ENCODE peak calls at places on chromosomes 7 and 10, in nine cellular contexts. One of them, this sample, is unnamed.

GRCh38 chr7:94335586-94335985 is 59.1 kb upstream of the COL1A2 start:
- DNase-seq in progenitor cell of endocrine pancreas: no peak
- DNase-seq in AG09309: no peak
- DNase-seq in neural crest cell: no peak
- DNase-seq in hepatocyte: no peak
- DNase-seq in neural progenitor cell: no peak
- DNase-seq in IMR-90: peak
- DNase-seq in epithelial cell of esophagus: peak
- DNase-seq in DND-41: no peak
- DNase-seq in this sample: no peak

GRCh38 chr10:128610113-128610512 is 483.9 kb upstream of the MKI67 start:
- DNase-seq in AG09309: no peak
- DNase-seq in progenitor cell of endocrine pancreas: no peak
- DNase-seq in epithelial cell of esophagus: no peak
- DNase-seq in IMR-90: no peak
- DNase-seq in neural progenitor cell: no peak
- DNase-seq in neural crest cell: no peak
- DNase-seq in hepatocyte: no peak
- DNase-seq in DND-41: no peak
- DNase-seq in this sample: no peak

GRCh38 chr10:71033396-71033980 is 145.1 kb upstream of the PCBD1 start:
- DNase-seq in AG09309: no peak
- DNase-seq in IMR-90: no peak
- DNase-seq in neural progenitor cell: no peak
- DNase-seq in epithelial cell of esophagus: no peak
- DNase-seq in DND-41: no peak
- DNase-seq in progenitor cell of endocrine pancreas: no peak
- DNase-seq in hepatocyte: no peak
- DNase-seq in neural crest cell: no peak
- DNase-seq in this sample: no peak

GRCh38 chr10:72084094-72084459 is 4.3 kb downstream of the SPOCK2 start:
- DNase-seq in neural progenitor cell: no peak
- DNase-seq in DND-41: no peak
- DNase-seq in epithelial cell of esophagus: no peak
- DNase-seq in IMR-90: no peak
- DNase-seq in hepatocyte: no peak
- DNase-seq in neural crest cell: no peak
- DNase-seq in AG09309: no peak
- DNase-seq in progenitor cell of endocrine pancreas: no peak
- DNase-seq in this sample: no peak

GRCh38 chr7:71255537-71256178 is 123.7 kb downstream of the GALNT17 start:
- DNase-seq in progenitor cell of endocrine pancreas: no peak
- DNase-seq in neural crest cell: no peak
- DNase-seq in AG09309: no peak
- DNase-seq in DND-41: no peak
- DNase-seq in IMR-90: no peak
- DNase-seq in epithelial cell of esophagus: no peak
- DNase-seq in hepatocyte: no peak
- DNase-seq in neural progenitor cell: no peak
- DNase-seq in this sample: no peak

GRCh38 chr10:75211007-75211735 is 575 bp downstream of the VDAC2 start:
- DNase-seq in AG09309: no peak
- DNase-seq in neural crest cell: no peak
- DNase-seq in hepatocyte: peak
- DNase-seq in IMR-90: peak
- DNase-seq in progenitor cell of endocrine pancreas: no peak
- DNase-seq in neural progenitor cell: no peak
- DNase-seq in DND-41: peak
- DNase-seq in epithelial cell of esophagus: peak
- DNase-seq in this sample: no peak

GRCh38 chr7:129188372-129188891 is at the start of gene SMO:
- DNase-seq in neural crest cell: peak
- DNase-seq in DND-41: peak
- DNase-seq in hepatocyte: peak
- DNase-seq in AG09309: no peak
- DNase-seq in IMR-90: peak
- DNase-seq in progenitor cell of endocrine pancreas: peak
- DNase-seq in epithelial cell of esophagus: peak
- DNase-seq in neural progenitor cell: peak
- DNase-seq in this sample: peak

GRCh38 chr7:23713285-23714235 is 3.5 kb downstream of the STK31 start:
- DNase-seq in IMR-90: peak
- DNase-seq in AG09309: peak
- DNase-seq in neural crest cell: no peak
- DNase-seq in neural progenitor cell: no peak
- DNase-seq in DND-41: no peak
- DNase-seq in hepatocyte: no peak
- DNase-seq in epithelial cell of esophagus: peak
- DNase-seq in progenitor cell of endocrine pancreas: no peak
- DNase-seq in this sample: no peak

GRCh38 chr7:55505259-55505658 is 67.0 kb downstream of the VOPP1 start:
- DNase-seq in neural progenitor cell: no peak
- DNase-seq in progenitor cell of endocrine pancreas: no peak
- DNase-seq in hepatocyte: no peak
- DNase-seq in IMR-90: no peak
- DNase-seq in AG09309: no peak
- DNase-seq in DND-41: no peak
- DNase-seq in neural crest cell: no peak
- DNase-seq in epithelial cell of esophagus: no peak
- DNase-seq in this sample: no peak

GRCh38 chr10:46553238-46554049 is 3.0 kb downstream of the GPRIN2 start:
- DNase-seq in epithelial cell of esophagus: no peak
- DNase-seq in neural crest cell: peak
- DNase-seq in AG09309: no peak
- DNase-seq in IMR-90: no peak
- DNase-seq in neural progenitor cell: no peak
- DNase-seq in progenitor cell of endocrine pancreas: peak
- DNase-seq in hepatocyte: no peak
- DNase-seq in DND-41: peak
- DNase-seq in this sample: peak

GRCh38 chr10:105993609-105994008 is 1170.9 kb downstream of the SORCS1 start:
- DNase-seq in DND-41: no peak
- DNase-seq in neural crest cell: no peak
- DNase-seq in IMR-90: no peak
- DNase-seq in epithelial cell of esophagus: peak
- DNase-seq in AG09309: no peak
- DNase-seq in hepatocyte: no peak
- DNase-seq in progenitor cell of endocrine pancreas: no peak
- DNase-seq in neural progenitor cell: no peak
- DNase-seq in this sample: no peak

GRCh38 chr7:449249-450019 is 70.2 kb downstream of the PDGFA start:
- DNase-seq in hepatocyte: no peak
- DNase-seq in epithelial cell of esophagus: no peak
- DNase-seq in IMR-90: no peak
- DNase-seq in DND-41: no peak
- DNase-seq in neural progenitor cell: no peak
- DNase-seq in neural crest cell: no peak
- DNase-seq in progenitor cell of endocrine pancreas: no peak
- DNase-seq in AG09309: no peak
- DNase-seq in this sample: no peak

GRCh38 chr10:46294641-46295230 is 7.9 kb downstream of the ANTXRL start:
- DNase-seq in DND-41: no peak
- DNase-seq in epithelial cell of esophagus: no peak
- DNase-seq in neural progenitor cell: no peak
- DNase-seq in hepatocyte: no peak
- DNase-seq in IMR-90: no peak
- DNase-seq in AG09309: no peak
- DNase-seq in progenitor cell of endocrine pancreas: no peak
- DNase-seq in neural crest cell: no peak
- DNase-seq in this sample: no peak

GRCh38 chr10:52450743-52451142 is 136.7 kb downstream of the DKK1 start:
- DNase-seq in progenitor cell of endocrine pancreas: no peak
- DNase-seq in IMR-90: no peak
- DNase-seq in neural progenitor cell: no peak
- DNase-seq in neural crest cell: no peak
- DNase-seq in AG09309: no peak
- DNase-seq in hepatocyte: no peak
- DNase-seq in epithelial cell of esophagus: no peak
- DNase-seq in DND-41: no peak
- DNase-seq in this sample: no peak

GRCh38 chr10:130108934-130109604 is 1.6 kb downstream of the C10orf143 start:
- DNase-seq in hepatocyte: no peak
- DNase-seq in neural crest cell: no peak
- DNase-seq in progenitor cell of endocrine pancreas: no peak
- DNase-seq in neural progenitor cell: no peak
- DNase-seq in AG09309: no peak
- DNase-seq in DND-41: no peak
- DNase-seq in epithelial cell of esophagus: no peak
- DNase-seq in IMR-90: no peak
- DNase-seq in this sample: no peak

GRCh38 chr10:116444527-116445142 is 17.0 kb downstream of the PNLIPRP3 start:
- DNase-seq in neural crest cell: peak
- DNase-seq in epithelial cell of esophagus: peak
- DNase-seq in IMR-90: peak
- DNase-seq in DND-41: peak
- DNase-seq in hepatocyte: peak
- DNase-seq in progenitor cell of endocrine pancreas: no peak
- DNase-seq in neural progenitor cell: peak
- DNase-seq in AG09309: no peak
- DNase-seq in this sample: peak

GRCh38 chr10:35433851-35434426 is 97.6 kb downstream of the CCNY start:
- DNase-seq in AG09309: peak
- DNase-seq in hepatocyte: peak
- DNase-seq in progenitor cell of endocrine pancreas: no peak
- DNase-seq in IMR-90: peak
- DNase-seq in neural progenitor cell: no peak
- DNase-seq in neural crest cell: no peak
- DNase-seq in DND-41: no peak
- DNase-seq in epithelial cell of esophagus: peak
- DNase-seq in this sample: no peak

DNA sequence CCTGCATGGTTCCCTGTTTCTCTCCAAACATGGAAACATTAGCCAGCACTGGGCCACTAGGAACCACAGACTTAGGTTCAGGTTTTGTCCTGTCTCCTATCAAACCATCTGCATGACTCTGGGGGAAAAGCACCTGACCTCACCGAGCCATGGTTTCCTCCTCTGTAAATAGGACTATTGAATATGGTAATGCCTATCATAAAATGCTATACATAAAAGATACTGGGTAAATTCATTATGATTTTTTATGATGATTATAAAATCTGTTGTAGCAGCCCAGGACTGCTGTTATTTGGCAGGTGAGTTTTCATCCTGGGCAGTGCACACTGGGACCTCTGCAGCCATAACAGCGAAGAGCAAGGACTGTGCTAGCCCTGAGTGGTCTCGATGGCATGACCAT is 131.8 kb downstream of the SH3PXD2A start:
- DNase-seq in neural progenitor cell: no peak
- DNase-seq in IMR-90: no peak
- DNase-seq in epithelial cell of esophagus: no peak
- DNase-seq in AG09309: no peak
- DNase-seq in hepatocyte: no peak
- DNase-seq in neural crest cell: no peak
- DNase-seq in progenitor cell of endocrine pancreas: no peak
- DNase-seq in DND-41: no peak
- DNase-seq in this sample: no peak
- TF ChIP-seq CTCF in neural progenitor cell: no peak
- TF ChIP-seq CTCF in IMR-90: no peak
- TF ChIP-seq CTCF in epithelial cell of esophagus: no peak
- TF ChIP-seq CTCF in AG09309: no peak
- TF ChIP-seq CTCF in hepatocyte: no peak
- TF ChIP-seq CTCF in neural crest cell: no peak
- TF ChIP-seq CTCF in progenitor cell of endocrine pancreas: no peak
- TF ChIP-seq CTCF in DND-41: no peak
- TF ChIP-seq CTCF in this sample: no peak

GRCh38 chr10:25226775-25227682 is 52.2 kb downstream of the GPR158 start:
- DNase-seq in progenitor cell of endocrine pancreas: no peak
- DNase-seq in DND-41: peak
- DNase-seq in AG09309: peak
- DNase-seq in neural crest cell: peak
- DNase-seq in epithelial cell of esophagus: peak
- DNase-seq in hepatocyte: peak
- DNase-seq in neural progenitor cell: peak
- DNase-seq in IMR-90: peak
- DNase-seq in this sample: peak
- TF ChIP-seq CTCF in progenitor cell of endocrine pancreas: peak
- TF ChIP-seq CTCF in DND-41: peak
- TF ChIP-seq CTCF in AG09309: peak
- TF ChIP-seq CTCF in neural crest cell: peak
- TF ChIP-seq CTCF in epithelial cell of esophagus: peak
- TF ChIP-seq CTCF in hepatocyte: peak
- TF ChIP-seq CTCF in neural progenitor cell: peak
- TF ChIP-seq CTCF in IMR-90: peak
- TF ChIP-seq CTCF in this sample: peak

DNA sequence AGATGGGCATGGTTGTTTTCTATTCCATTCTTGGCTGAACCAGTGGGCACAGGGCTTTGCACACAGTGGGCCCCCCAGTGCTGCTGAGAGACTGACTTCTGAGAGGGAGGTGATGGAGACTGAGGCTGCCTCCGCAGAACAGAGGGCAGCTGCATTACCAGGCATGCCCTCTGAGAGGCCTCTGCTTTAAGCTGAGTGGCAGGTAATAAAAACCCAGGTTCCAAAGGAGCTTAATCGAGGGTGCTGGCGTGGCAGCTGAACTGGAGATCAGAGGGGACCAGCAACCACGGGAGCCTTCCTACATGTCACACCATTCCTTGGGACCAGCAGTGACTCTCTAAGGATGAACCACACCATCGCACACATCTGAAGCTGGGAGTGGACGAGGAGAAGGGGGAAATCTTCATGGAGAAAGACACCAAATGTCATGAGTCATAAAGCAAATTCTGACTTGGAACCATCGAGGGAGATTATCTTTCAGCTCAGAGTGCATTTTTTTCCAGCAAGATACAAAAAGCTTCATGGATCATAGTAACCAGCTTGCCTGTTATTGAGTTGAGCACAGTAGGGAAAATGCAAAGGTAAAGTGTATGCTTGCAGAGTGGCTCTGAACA is 24.6 kb downstream of the HIPK2 start:
- DNase-seq in DND-41: no peak
- DNase-seq in progenitor cell of endocrine pancreas: no peak
- DNase-seq in epithelial cell of esophagus: no peak
- DNase-seq in IMR-90: peak
- DNase-seq in neural crest cell: no peak
- DNase-seq in hepatocyte: no peak
- DNase-seq in neural progenitor cell: no peak
- DNase-seq in AG09309: no peak
- DNase-seq in this sample: no peak
- TF ChIP-seq CTCF in DND-41: no peak
- TF ChIP-seq CTCF in progenitor cell of endocrine pancreas: peak
- TF ChIP-seq CTCF in epithelial cell of esophagus: no peak
- TF ChIP-seq CTCF in IMR-90: peak
- TF ChIP-seq CTCF in neural crest cell: peak
- TF ChIP-seq CTCF in hepatocyte: peak
- TF ChIP-seq CTCF in neural progenitor cell: peak
- TF ChIP-seq CTCF in AG09309: peak
- TF ChIP-seq CTCF in this sample: no peak

DNA sequence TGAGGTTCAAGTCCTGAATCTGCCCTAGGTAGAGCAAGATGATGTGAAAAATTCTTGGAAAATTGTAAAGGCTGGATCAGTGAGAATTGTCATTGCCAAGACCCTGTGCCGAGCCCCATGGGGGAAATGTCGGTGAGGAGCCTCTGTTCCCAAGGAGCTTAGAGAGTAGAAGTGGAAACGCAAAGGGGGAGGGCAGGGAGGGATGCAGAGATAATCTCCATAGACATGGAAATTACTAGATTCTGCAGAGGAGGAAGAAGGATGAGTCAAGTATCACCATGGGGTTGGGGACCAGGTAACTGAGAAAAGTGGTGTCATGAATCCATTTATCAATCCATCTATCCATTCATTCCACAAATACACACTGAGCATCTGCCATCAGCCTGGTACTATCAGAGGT is 26.0 kb downstream of the DUSP5 start:
- DNase-seq in IMR-90: no peak
- DNase-seq in hepatocyte: no peak
- DNase-seq in progenitor cell of endocrine pancreas: no peak
- DNase-seq in neural progenitor cell: no peak
- DNase-seq in DND-41: no peak
- DNase-seq in AG09309: no peak
- DNase-seq in epithelial cell of esophagus: no peak
- DNase-seq in neural crest cell: no peak
- DNase-seq in this sample: no peak
- TF ChIP-seq CTCF in IMR-90: no peak
- TF ChIP-seq CTCF in hepatocyte: no peak
- TF ChIP-seq CTCF in progenitor cell of endocrine pancreas: no peak
- TF ChIP-seq CTCF in neural progenitor cell: no peak
- TF ChIP-seq CTCF in DND-41: no peak
- TF ChIP-seq CTCF in AG09309: no peak
- TF ChIP-seq CTCF in epithelial cell of esophagus: no peak
- TF ChIP-seq CTCF in neural crest cell: no peak
- TF ChIP-seq CTCF in this sample: no peak